ENCODE peak calls at places on chromosomes 7 and 10, in nine cellular contexts. Z, Q, U, G, A, E, I, W and K are unnamed samples.

GRCh38 chr10:18279202-18279601 is 139.0 kb downstream of the CACNB2 start:
- DNase-seq in Z (no peak), W (no peak), Q (peak), A (no peak), I (no peak), E (peak), G (no peak), U (no peak), K (no peak)

GRCh38 chr10:124736491-124737136 is 7.6 kb downstream of the FAM53B start:
- DNase-seq in A (no peak), Q (peak), E (peak), I (peak), Z (no peak), G (peak), U (peak), W (peak), K (no peak)

GRCh38 chr10:119595715-119596515 is 849 bp downstream of the TIAL1 start:
- DNase-seq in I (peak), Q (peak), E (peak), G (peak), A (no peak), U (peak), W (peak), Z (peak), K (peak)

GRCh38 chr7:132562690-132563089 is 13.6 kb downstream of the PLXNA4 start:
- DNase-seq in E (no peak), U (no peak), I (no peak), A (no peak), Z (no peak), W (no peak), G (no peak), Q (no peak), K (no peak)

GRCh38 chr10:86962136-86962980 is 4.0 kb downstream of the SNCG start:
- DNase-seq in A (no peak), I (peak), E (no peak), G (peak), Z (no peak), U (peak), Q (no peak), W (peak), K (no peak)

GRCh38 chr7:149377386-149377785 is 83.5 kb downstream of the ZNF777 start:
- DNase-seq in A (no peak), Z (no peak), I (no peak), W (no peak), G (no peak), U (no peak), E (no peak), Q (no peak), K (no peak)

GRCh38 chr7:44145969-44146897 is 5.1 kb upstream of the MYL7 start:
- DNase-seq in Z (peak), G (peak), E (peak), U (peak), I (peak), Q (peak), A (no peak), W (peak), K (peak)

GRCh38 chr10:50937230-50937907 is 51.9 kb upstream of the A1CF start:
- DNase-seq in W (no peak), A (no peak), U (no peak), E (peak), Z (no peak), G (no peak), I (no peak), Q (peak), K (no peak)

GRCh38 chr7:1024331-1024761 is 20.0 kb upstream of the GPR146 start:
- DNase-seq in G (no peak), E (no peak), I (no peak), W (peak), Z (peak), U (peak), Q (no peak), A (no peak), K (no peak)
- TF ChIP-seq POLR2A in G (no peak), E (no peak), I (no peak), W (no peak), Z (no peak), U (no peak), Q (no peak), A (no peak), K (no peak)

DNA sequence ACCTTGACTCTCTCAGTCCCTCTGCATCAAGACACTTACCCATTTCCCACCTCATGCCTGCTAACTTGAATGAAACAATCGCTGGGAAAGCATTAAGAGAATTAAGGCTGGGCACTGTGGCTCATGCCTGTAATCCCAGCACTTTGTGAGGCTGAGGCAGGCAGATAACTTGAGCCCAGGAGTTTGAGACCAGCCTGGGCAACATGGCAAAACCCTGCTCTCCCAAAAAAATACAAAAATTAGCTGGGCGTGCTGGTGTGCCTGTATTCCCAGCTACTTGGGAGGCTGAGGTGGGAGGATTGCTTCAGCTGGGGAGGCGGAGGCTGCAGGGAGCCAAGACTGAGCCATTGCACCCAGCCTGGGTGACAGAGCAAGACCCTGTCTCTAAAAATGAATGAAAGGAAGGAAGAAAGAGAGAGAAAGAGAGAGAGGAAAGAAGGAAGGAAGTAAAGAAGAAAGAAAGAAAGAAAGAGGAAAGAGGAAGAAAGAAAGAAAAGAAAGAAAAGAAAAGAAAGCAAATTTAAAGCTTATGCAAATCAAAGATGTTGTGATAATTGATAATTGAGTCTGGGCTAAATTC is 646 bp downstream of the SERPINE1 start:
- DNase-seq in W (no peak), A (no peak), Z (no peak), Q (no peak), G (no peak), U (no peak), E (no peak), I (no peak), K (no peak)
- TF ChIP-seq POLR2A in W (no peak), A (no peak), Z (no peak), Q (no peak), G (no peak), U (no peak), E (peak), I (no peak), K (no peak)

GRCh38 chr7:129779602-129780256 is 168.2 kb downstream of the NRF1 start:
- DNase-seq in Q (no peak), U (peak), I (peak), Z (peak), G (no peak), W (peak), E (no peak), A (no peak), K (no peak)

GRCh38 chr7:129778770-129779601 is 167.5 kb downstream of the NRF1 start:
- DNase-seq in G (no peak), I (no peak), Z (no peak), E (no peak), A (no peak), Q (no peak), W (no peak), U (no peak), K (no peak)

GRCh38 chr7:129781856-129782256 is 170.3 kb downstream of the NRF1 start:
- DNase-seq in A (no peak), Q (no peak), U (peak), E (no peak), W (no peak), G (no peak), I (no peak), Z (no peak), K (peak)

GRCh38 chr7:129781128-129781855 is 169.8 kb downstream of the NRF1 start:
- DNase-seq in U (no peak), A (no peak), Z (no peak), I (no peak), E (no peak), W (no peak), G (no peak), Q (no peak), K (peak)

GRCh38 chr7:129780257-129781127 is 169.0 kb downstream of the NRF1 start:
- DNase-seq in U (peak), Z (peak), W (peak), A (no peak), Q (peak), E (no peak), G (peak), I (peak), K (peak)
- TF ChIP-seq POLR2A in U (no peak), Z (no peak), W (no peak), A (no peak), Q (no peak), E (no peak), G (no peak), I (no peak), K (no peak)

DNA sequence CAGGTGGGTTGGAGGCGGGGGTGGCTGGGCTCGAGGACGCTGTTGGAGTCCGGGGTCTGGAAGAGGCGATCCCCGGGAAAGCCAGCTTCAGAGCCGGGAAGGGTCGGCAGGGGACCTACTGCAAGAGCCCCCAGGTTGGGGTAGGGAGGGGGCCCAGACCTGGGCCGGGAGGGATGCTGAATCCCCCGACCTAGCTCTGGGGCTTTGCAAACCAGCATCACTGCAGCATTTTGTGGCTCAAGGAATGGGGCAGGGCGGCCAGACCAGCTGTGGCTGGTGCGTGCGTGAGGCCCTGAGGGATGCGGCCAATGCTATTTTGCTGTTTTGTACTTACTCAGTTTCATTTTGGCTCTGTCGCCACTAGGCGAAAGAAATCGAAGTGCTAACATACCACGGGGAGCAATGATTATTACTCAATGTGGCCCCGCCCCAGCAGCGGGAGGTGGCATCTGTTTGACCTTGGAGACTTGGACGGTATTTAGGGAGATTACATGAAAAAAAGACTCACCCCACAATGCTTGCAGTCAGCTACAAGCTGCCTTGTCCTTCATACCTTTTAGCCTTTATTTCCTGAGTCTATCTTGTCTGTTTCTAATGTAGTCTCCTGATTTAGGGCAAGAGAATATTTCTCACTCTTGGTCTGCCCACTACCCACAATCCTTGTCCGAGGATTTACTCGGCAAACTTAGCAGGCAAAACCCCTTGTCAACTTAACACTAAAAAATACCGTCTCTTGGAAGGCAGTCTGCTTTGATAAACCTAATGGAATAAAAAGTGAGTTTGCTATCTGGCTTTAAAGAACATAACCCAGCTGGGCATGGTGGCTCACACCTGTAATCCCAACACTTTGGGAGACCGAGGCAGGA is 16.2 kb downstream of the HSPB1 start:
- DNase-seq in A (peak), Z (peak), I (peak), U (no peak), E (peak), W (peak), G (peak), Q (peak), K (peak)
- TF ChIP-seq POLR2A in A (no peak), Z (peak), I (peak), U (no peak), E (no peak), W (peak), G (no peak), Q (no peak), K (no peak)